ENCODE peak calls at places on chromosomes 7 and 10, in five cellular contexts. One of them, this sample, is unnamed.

GRCh38 chr7:32223071-32223650 is 153.0 kb upstream of the PDE1C start:
- DNase-seq in neuronal stem cell: no peak
- DNase-seq in trophoblast cell: peak; percentile 65
- DNase-seq in H9: no peak
- DNase-seq in mesenchymal stem cell: no peak
- DNase-seq in this sample: no peak

GRCh38 chr7:99618726-99619125 is 2.0 kb downstream of the ZSCAN25 start:
- DNase-seq in mesenchymal stem cell: peak; percentile 79
- DNase-seq in H9: no peak
- DNase-seq in neuronal stem cell: no peak
- DNase-seq in trophoblast cell: peak; percentile 86
- DNase-seq in this sample: no peak

GRCh38 chr10:69780070-69780469 is 21.6 kb upstream of the COL13A1 start:
- DNase-seq in H9: no peak
- DNase-seq in trophoblast cell: no peak
- DNase-seq in mesenchymal stem cell: no peak
- DNase-seq in neuronal stem cell: no peak
- DNase-seq in this sample: no peak

GRCh38 chr10:92011560-92012214 is 88.1 kb downstream of the BTAF1 start:
- DNase-seq in trophoblast cell: no peak
- DNase-seq in mesenchymal stem cell: peak; percentile 59
- DNase-seq in H9: no peak
- DNase-seq in neuronal stem cell: no peak
- DNase-seq in this sample: no peak

GRCh38 chr7:33981221-33981620 is 75.9 kb downstream of the BMPER start:
- DNase-seq in neuronal stem cell: no peak
- DNase-seq in mesenchymal stem cell: peak; percentile 45
- DNase-seq in H9: no peak
- DNase-seq in trophoblast cell: no peak
- DNase-seq in this sample: no peak

GRCh38 chr10:123613346-123613850 is 52.8 kb upstream of the GPR26 start:
- DNase-seq in trophoblast cell: no peak
- DNase-seq in mesenchymal stem cell: no peak
- DNase-seq in neuronal stem cell: no peak
- DNase-seq in H9: no peak
- DNase-seq in this sample: no peak

GRCh38 chr7:108189733-108190388 is 59.7 kb upstream of the LAMB4 start:
- DNase-seq in neuronal stem cell: no peak
- DNase-seq in H9: no peak
- DNase-seq in trophoblast cell: no peak
- DNase-seq in mesenchymal stem cell: no peak
- DNase-seq in this sample: no peak

GRCh38 chr10:124534231-124534798 is 72.7 kb downstream of the LHPP start:
- DNase-seq in neuronal stem cell: no peak
- DNase-seq in trophoblast cell: no peak
- DNase-seq in mesenchymal stem cell: peak; percentile 17
- DNase-seq in H9: peak; percentile 69
- DNase-seq in this sample: no peak

GRCh38 chr7:47482013-47482761 is 99.7 kb downstream of the TNS3 start:
- DNase-seq in trophoblast cell: peak; percentile 93
- DNase-seq in neuronal stem cell: no peak
- DNase-seq in H9: no peak
- DNase-seq in mesenchymal stem cell: peak; percentile 99
- DNase-seq in this sample: no peak

GRCh38 chr7:134690614-134691504 is 44.2 kb downstream of the BPGM start:
- DNase-seq in neuronal stem cell: no peak
- DNase-seq in mesenchymal stem cell: no peak
- DNase-seq in trophoblast cell: peak; percentile 69
- DNase-seq in H9: no peak
- DNase-seq in this sample: no peak

GRCh38 chr7:38727184-38727940 is 96.2 kb upstream of the AMPH start:
- DNase-seq in neuronal stem cell: no peak
- DNase-seq in trophoblast cell: no peak
- DNase-seq in H9: no peak
- DNase-seq in mesenchymal stem cell: no peak
- DNase-seq in this sample: no peak

GRCh38 chr7:76091506-76091905 is 43.6 kb downstream of the MDH2 start:
- DNase-seq in neuronal stem cell: no peak
- DNase-seq in H9: no peak
- DNase-seq in mesenchymal stem cell: no peak
- DNase-seq in trophoblast cell: peak; percentile 40
- DNase-seq in this sample: no peak

GRCh38 chr10:132656283-132657126 is 118.9 kb downstream of the INPP5A start:
- DNase-seq in mesenchymal stem cell: no peak
- DNase-seq in trophoblast cell: no peak
- DNase-seq in neuronal stem cell: no peak
- DNase-seq in H9: no peak
- DNase-seq in this sample: no peak
- H2BK12ac ChIP-seq in mesenchymal stem cell: no peak overlapping the region
- H2BK12ac ChIP-seq in trophoblast cell: no peak overlapping the region
- H2BK12ac ChIP-seq in neuronal stem cell: no peak overlapping the region
- H2BK12ac ChIP-seq in H9: no peak overlapping the region
- H2BK12ac ChIP-seq in this sample: no peak overlapping the region

DNA sequence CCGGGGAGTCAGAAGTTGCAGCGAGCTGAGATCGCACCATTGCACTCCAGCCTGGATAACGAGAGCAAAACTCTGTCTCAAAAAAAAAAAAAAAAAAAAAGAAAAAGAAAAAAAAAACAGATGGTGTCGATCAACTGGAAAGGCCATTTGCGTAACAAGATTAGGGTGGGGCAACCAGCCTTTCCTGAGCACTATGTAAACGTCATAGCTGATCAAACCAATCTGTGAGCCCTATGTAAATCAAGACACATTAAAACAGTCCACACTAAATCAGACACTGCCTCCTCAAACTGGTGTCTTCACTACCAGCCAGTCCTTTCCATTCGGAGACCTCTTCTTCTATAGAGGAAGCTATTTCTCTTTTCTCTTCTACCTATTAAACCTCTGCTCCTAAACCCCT is 33.9 kb downstream of the NOLC1 start:
- DNase-seq in trophoblast cell: no peak
- DNase-seq in neuronal stem cell: no peak
- DNase-seq in mesenchymal stem cell: no peak
- DNase-seq in H9: no peak
- DNase-seq in this sample: no peak
- H2BK12ac ChIP-seq in trophoblast cell: no peak overlapping the region
- H2BK12ac ChIP-seq in neuronal stem cell: no peak overlapping the region
- H2BK12ac ChIP-seq in mesenchymal stem cell: no peak overlapping the region
- H2BK12ac ChIP-seq in H9: no peak overlapping the region
- H2BK12ac ChIP-seq in this sample: no peak overlapping the region

GRCh38 chr10:20713420-20713819 is 183.7 kb downstream of the NEBL start:
- DNase-seq in H9: no peak
- DNase-seq in mesenchymal stem cell: no peak
- DNase-seq in trophoblast cell: no peak
- DNase-seq in neuronal stem cell: no peak
- DNase-seq in this sample: no peak
- H2BK12ac ChIP-seq in H9: no peak overlapping the region
- H2BK12ac ChIP-seq in mesenchymal stem cell: no peak overlapping the region
- H2BK12ac ChIP-seq in trophoblast cell: no peak overlapping the region
- H2BK12ac ChIP-seq in neuronal stem cell: no peak overlapping the region
- H2BK12ac ChIP-seq in this sample: no peak overlapping the region

GRCh38 chr7:83528925-83529423 is 120.0 kb downstream of the SEMA3E start:
- DNase-seq in trophoblast cell: peak; percentile 44
- DNase-seq in mesenchymal stem cell: no peak
- DNase-seq in neuronal stem cell: no peak
- DNase-seq in H9: no peak
- DNase-seq in this sample: no peak

GRCh38 chr7:83520706-83521105 is 128.2 kb downstream of the SEMA3E start:
- DNase-seq in H9: no peak
- DNase-seq in mesenchymal stem cell: no peak
- DNase-seq in neuronal stem cell: no peak
- DNase-seq in trophoblast cell: no peak
- DNase-seq in this sample: no peak

GRCh38 chr7:83519240-83519639 is 129.7 kb downstream of the SEMA3E start:
- DNase-seq in neuronal stem cell: no peak
- DNase-seq in trophoblast cell: no peak
- DNase-seq in H9: no peak
- DNase-seq in mesenchymal stem cell: no peak
- DNase-seq in this sample: no peak

GRCh38 chr7:83524286-83525075 is 124.5 kb downstream of the SEMA3E start:
- DNase-seq in H9: no peak
- DNase-seq in trophoblast cell: peak; percentile 53
- DNase-seq in mesenchymal stem cell: no peak
- DNase-seq in neuronal stem cell: no peak
- DNase-seq in this sample: no peak
- H2BK12ac ChIP-seq in H9: no peak overlapping the region
- H2BK12ac ChIP-seq in trophoblast cell: no peak overlapping the region
- H2BK12ac ChIP-seq in mesenchymal stem cell: no peak overlapping the region
- H2BK12ac ChIP-seq in neuronal stem cell: no peak overlapping the region
- H2BK12ac ChIP-seq in this sample: no peak overlapping the region

DNA sequence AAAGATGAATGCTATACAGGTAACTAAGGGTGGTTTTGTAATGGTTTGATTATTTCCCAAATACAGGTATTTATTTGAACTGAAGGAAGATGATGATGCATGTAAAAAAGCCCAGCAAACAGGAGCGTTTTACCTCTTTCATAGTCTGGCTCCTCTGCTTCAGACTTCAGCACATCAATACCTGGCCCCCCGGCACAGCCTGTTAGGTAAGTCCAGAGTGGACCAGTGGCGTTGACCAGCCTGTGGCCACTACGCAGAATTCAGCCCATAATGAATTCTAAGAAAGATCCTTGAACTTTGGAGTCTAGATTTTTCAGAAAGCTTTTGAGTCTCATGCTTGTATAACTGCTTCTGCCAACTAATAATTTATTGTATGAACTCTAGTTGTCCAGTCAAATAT is 9.7 kb downstream of the NUDT13 start:
- DNase-seq in mesenchymal stem cell: no peak
- DNase-seq in neuronal stem cell: no peak
- DNase-seq in trophoblast cell: no peak
- DNase-seq in H9: no peak
- DNase-seq in this sample: no peak
- H2BK12ac ChIP-seq in mesenchymal stem cell: no peak overlapping the region
- H2BK12ac ChIP-seq in neuronal stem cell: no peak overlapping the region
- H2BK12ac ChIP-seq in trophoblast cell: no peak overlapping the region
- H2BK12ac ChIP-seq in H9: no peak overlapping the region
- H2BK12ac ChIP-seq in this sample: no peak overlapping the region